ENCODE peak calls at places on chromosome 10, in four cellular contexts. Q is fibroblast of pulmonary artery, O is mammary epithelial cell, J is fibroblast of lung. V is an unnamed sample.

GRCh38 chr10:83943920-83944319 is 195.4 kb upstream of the GHITM start:
- DNase-seq in Q (no peak), O (no peak), J (no peak), V (no peak)

GRCh38 chr10:22606164-22606614 is 108.2 kb downstream of the PIP4K2A start:
- DNase-seq in Q (no peak), O (no peak), J (no peak), V (peak)

GRCh38 chr10:48944171-48944570 is 4.5 kb upstream of the LRRC18 start:
- DNase-seq in Q (no peak), J (no peak), O (no peak), V (no peak)

GRCh38 chr10:68154211-68154497 is 44.9 kb downstream of the MYPN start:
- DNase-seq in O (no peak), Q (peak), J (peak), V (peak)

GRCh38 chr10:88763441-88763840 is 3.6 kb downstream of the LIPN start:
- DNase-seq in Q (no peak), J (peak), O (peak), V (no peak)

GRCh38 chr10:7763929-7764328 is 23.9 kb downstream of the KIN start:
- DNase-seq in O (no peak), Q (peak), J (no peak), V (no peak)

GRCh38 chr10:97401455-97401919 is 347 bp upstream of the RRP12 start:
- DNase-seq in Q (no peak), J (no peak), O (no peak), V (no peak)

GRCh38 chr10:89391882-89392756 is at the start of gene IFIT1:
- DNase-seq in J (peak), O (peak), Q (peak), V (peak)

GRCh38 chr10:71423268-71423667 is 26.5 kb downstream of the CDH23 start:
- DNase-seq in Q (no peak), J (no peak), O (no peak), V (no peak)

DNA sequence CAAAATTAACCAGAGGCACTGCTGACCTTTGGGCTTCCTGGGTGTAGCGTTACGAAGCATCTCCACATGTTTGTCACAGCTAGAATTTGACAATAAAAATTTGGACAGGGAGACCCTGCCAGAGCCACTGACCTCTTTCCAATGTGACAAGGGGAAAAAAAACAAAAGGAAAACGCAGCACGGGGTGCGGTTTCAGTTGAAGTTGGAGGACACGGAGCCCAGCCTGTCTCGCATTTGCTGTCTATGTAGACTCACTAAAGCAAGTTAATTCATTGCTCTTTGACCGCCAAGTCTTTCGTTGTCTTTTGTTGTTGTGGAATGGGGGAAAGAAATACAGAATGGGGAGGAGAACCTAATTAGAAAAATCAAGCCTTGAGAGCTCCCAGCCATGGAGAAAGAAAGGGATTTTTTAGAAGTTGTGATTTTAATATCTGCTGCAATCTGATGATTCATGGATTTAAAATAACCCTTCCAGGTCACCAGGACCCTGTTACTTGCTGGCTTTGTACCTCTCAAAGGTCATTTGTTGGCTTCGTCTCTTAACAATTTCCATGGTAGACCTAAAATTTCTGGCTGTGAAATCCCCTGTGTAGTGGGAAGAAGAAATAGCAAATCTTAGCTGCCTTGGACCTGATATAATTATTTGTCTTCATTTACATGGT is 78.5 kb downstream of the TCF7L2 start:
- DNase-seq in J (no peak), O (no peak), Q (no peak), V (no peak)
- TF ChIP-seq CTCF in J (no peak), O (no peak), Q (no peak), V (no peak)

DNA sequence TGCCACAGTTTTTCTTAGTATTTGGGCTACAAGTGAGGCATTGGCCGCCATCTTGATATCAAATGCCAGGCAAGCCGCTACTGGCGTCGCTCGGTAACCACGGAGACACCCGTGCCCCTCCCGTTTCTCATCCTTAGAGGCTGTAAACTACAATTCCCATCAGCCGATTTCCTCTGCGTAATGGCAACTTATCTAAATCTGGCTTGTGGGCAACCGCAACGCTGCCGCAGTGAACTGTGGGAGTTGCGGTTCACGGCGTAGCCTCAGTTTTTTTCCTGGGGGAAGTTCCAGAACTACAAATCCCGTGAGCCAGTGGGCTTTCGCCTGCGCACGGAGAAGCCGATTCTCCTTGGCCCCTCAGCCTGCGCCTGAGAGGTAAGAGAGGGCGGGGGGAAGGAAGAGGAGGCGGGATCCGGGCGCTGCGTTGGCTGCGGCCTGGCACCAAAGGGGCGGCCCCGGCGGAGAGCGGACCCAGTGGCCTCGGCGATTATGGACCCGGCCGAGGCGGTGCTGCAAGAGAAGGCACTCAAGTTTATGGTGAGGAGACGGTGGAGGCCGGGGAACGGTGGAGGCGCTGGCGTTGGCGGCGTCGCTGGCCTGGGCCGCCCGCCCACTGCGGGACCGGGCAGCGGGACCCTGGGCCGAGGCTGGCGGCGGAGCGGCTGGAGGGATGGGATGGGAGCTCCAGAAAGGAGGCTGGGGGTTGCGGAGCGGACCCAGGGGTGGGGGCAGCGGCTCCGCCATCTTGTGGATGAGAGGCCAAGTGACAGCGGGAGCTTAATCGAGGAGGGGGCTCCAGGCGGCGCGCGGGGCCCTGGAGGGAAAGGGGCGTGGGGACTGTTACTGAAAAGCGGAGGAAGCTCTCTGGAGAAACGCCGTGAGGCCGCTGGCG is at the start of gene BTRC:
- DNase-seq in Q (peak), O (peak), J (peak), V (peak)
- H3K4me3 ChIP-seq in Q (peak), O (peak), J (peak), V (peak)

GRCh38 chr10:122298206-122298597 is 27.1 kb downstream of the BTBD16 start:
- DNase-seq in Q (no peak), J (no peak), O (no peak), V (no peak)
- TF ChIP-seq CTCF in Q (no peak), J (no peak), O (no peak), V (no peak)

DNA sequence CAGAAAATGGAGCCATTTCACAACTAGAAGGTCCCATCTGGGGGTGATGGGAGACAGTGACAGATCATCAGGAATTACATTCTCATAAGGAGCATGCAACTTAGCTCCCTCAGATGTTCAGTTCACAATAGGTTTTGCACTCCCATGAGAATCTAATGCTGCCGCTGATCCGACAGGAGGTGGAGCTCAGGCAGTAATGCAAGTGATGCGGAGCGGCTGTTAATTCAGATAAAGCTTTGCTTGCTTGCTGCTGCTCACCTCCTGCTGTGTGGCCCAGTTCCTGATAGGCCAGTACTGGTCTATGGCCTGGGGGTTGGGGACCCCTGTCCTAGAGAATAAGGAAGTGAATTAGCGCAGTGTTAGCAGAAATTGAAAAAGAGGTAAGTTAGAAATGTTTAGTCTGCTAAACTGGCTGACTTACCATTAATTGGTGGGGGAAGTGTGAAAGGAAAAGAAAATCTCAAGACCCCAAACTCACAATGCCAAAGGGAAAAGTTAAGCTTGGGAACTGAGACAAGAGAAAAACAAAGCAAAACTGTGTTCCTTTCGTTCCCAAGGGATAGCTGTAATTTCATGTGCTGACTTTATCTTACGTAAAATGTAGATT is 76.4 kb downstream of the LYZL2 start:
- DNase-seq in O (no peak), J (no peak), Q (peak), V (peak)
- H3K4me3 ChIP-seq in O (no peak), J (no peak), Q (no peak), V (no peak)

V was measured in choroid plexus epithelial cell.